ENCODE peak calls at places on chromosomes 6 and 20, in five cellular contexts. X is stomach, S is bronchial epithelial cell, D is A549, C is mesenchymal stem cell. O is an unnamed sample.

GRCh38 chr20:33262658-33263065 is 20.4 kb upstream of the BPIFB1 start:
- DNase-seq in X (peak; percentile 67), S (peak; percentile 52), D (peak; percentile 68), C (peak; percentile 60), O (peak; percentile 80)

GRCh38 chr20:45506927-45507820 is 8.2 kb downstream of the SPINT3 start:
- DNase-seq in X (no peak), S (peak; percentile 83), D (no peak), C (no peak), O (no peak)

GRCh38 chr6:121434037-121434770 is 1.2 kb upstream of the GJA1 start:
- DNase-seq in X (no peak), S (no peak), D (peak; percentile 28), C (peak; percentile 55), O (no peak)

GRCh38 chr6:130525378-130525777 is 159.6 kb downstream of the TMEM200A start:
- DNase-seq in X (no peak), S (no peak), D (no peak), C (no peak), O (no peak)

GRCh38 chr20:61115627-61116026 is 136.4 kb upstream of the CDH4 start:
- DNase-seq in X (no peak), S (no peak), D (peak; percentile 30), C (no peak), O (no peak)

GRCh38 chr20:20637998-20638397 is 74.4 kb downstream of the RALGAPA2 start:
- DNase-seq in X (no peak), S (no peak), D (no peak), C (no peak), O (no peak)

GRCh38 chr6:169416249-169416648 is 162.6 kb upstream of the THBS2 start:
- DNase-seq in X (no peak), S (no peak), D (no peak), C (no peak), O (no peak)

GRCh38 chr20:62482970-62483369 is 7.2 kb upstream of the GATA5 start:
- DNase-seq in X (no peak), S (no peak), D (no peak), C (no peak), O (no peak)

GRCh38 chr6:108541843-108542795 is 18.6 kb upstream of the FOXO3 start:
- DNase-seq in X (peak; percentile 81), S (peak; percentile 78), D (peak; percentile 73), C (peak; percentile 73), O (peak; percentile 67)

GRCh38 chr6:166587631-166588413 is 1.3 kb upstream of the RAMACL start:
- DNase-seq in X (no peak), S (no peak), D (no peak), C (no peak), O (no peak)

GRCh38 chr20:51533291-51534172 is 9.0 kb downstream of the NFATC2 start:
- DNase-seq in X (no peak), S (peak; percentile 57), D (peak; percentile 25), C (peak; percentile 66), O (peak; percentile 35)

GRCh38 chr6:38493929-38494547 is 145.7 kb downstream of the BTBD9 start:
- DNase-seq in X (peak; percentile 85), S (peak; percentile 67), D (peak; percentile 67), C (peak; percentile 77), O (peak; percentile 62)

GRCh38 chr20:45827030-45827652 is at the start of gene TNNC2:
- DNase-seq in X (no peak), S (no peak), D (no peak), C (no peak), O (no peak)

GRCh38 chr20:45940469-45940868 is 6.0 kb downstream of the PCIF1 start:
- DNase-seq in X (no peak), S (no peak), D (no peak), C (no peak), O (no peak)

GRCh38 chr6:36944650-36945049 is 9.9 kb upstream of the PI16 start:
- DNase-seq in X (no peak), S (no peak), D (no peak), C (no peak), O (no peak)

GRCh38 chr20:50294164-50295088 is 103.8 kb downstream of the CEBPB start:
- DNase-seq in X (no peak), S (no peak), D (peak; percentile 57), C (peak; percentile 39), O (no peak)

DNA sequence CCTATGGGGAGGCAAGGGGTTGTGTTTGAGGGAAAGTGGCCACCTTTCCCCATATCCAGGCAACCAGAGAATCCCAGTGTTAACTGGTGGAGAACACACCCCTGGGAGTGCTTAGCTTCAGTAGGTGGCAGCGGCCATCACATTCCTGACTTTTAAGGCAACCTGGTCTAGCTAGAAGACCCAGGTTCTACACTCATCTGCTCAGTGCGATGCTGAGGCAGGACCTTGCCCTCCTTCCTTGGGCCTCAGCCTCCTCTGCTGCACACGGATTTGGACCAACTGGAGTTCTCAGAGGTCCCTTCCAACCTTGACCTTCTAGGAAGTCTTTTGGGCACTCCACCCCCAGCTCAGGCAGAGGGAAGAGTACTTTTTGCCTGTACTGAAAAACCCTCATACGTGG is 3.0 kb downstream of the CCND3 start:
- DNase-seq in X (no peak), S (no peak), D (no peak), C (no peak), O (no peak)
- H3K4me3 ChIP-seq in X (no peak overlapping the region), S (no peak overlapping the region), D (peak overlapping the region; percentile 87), C (peak overlapping the region; percentile 98), O (no peak overlapping the region)

DNA sequence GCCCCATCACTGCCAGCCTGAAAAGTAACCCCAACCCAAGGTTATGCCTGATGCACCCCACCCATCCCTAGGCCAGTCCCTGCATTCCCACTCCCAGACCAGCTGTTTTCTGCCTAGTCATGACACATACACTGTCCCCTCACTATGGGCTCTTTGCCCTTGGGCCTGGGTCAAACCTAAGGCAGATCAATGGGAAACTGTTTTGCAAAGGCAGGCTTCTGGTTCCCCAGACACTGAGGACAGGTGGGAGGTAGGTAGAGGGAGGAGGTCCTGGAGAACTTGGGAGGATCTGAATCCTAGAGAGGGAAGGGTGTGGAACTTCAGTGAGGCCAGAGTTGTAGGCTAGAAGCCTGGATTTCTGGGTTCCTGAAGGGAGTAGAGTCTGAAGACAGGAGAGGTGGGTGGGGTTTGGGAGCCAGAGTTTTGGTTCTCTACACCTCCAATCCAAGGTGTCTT is 2.1 kb downstream of the CLIC1 start:
- DNase-seq in X (no peak), S (no peak), D (no peak), C (no peak), O (no peak)
- H3K4me3 ChIP-seq in X (peak overlapping the region; percentile 67), S (peak overlapping the region; percentile 52), D (peak overlapping the region; percentile 70), C (peak overlapping the region; percentile 100), O (peak overlapping the region; percentile 71)

GRCh38 chr6:11381801-11382513 is 149.5 kb upstream of the NEDD9 start:
- DNase-seq in X (peak; percentile 43), S (no peak), D (no peak), C (no peak), O (no peak)
- H3K4me3 ChIP-seq in X (peak overlapping the region; percentile 23), S (no peak overlapping the region), D (no peak overlapping the region), C (no peak overlapping the region), O (no peak overlapping the region)

DNA sequence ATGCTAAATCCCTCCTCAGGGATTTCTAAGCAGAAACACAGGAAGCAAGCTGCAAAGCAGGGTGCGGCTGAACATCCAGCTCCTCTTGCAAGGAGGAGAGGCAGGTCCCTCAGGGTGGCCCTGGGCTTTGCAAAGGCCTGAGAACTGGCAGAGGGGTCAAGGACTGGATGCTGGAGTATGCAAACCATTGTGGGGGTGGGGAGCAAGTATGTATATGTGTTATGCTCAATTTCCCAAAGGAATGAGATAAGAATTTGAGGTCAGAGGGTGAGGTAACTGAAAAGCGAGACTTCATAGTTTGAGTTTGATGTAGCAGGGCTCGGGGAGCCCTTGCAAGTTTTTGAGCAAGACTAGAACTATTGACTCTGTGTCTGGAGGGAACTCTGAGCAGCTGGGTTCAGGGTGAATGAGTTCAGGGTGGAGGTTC is 11.2 kb downstream of the SLC22A2 start:
- DNase-seq in X (no peak), S (no peak), D (no peak), C (no peak), O (peak; percentile 41)
- H3K4me3 ChIP-seq in X (no peak overlapping the region), S (no peak overlapping the region), D (no peak overlapping the region), C (no peak overlapping the region), O (no peak overlapping the region)

GRCh38 chr6:72182337-72183246 is 296.2 kb downstream of the RIMS1 start:
- DNase-seq in X (peak; percentile 77), S (peak; percentile 68), D (peak; percentile 10), C (peak; percentile 33), O (peak; percentile 65)
- H3K4me3 ChIP-seq in X (peak overlapping the region; percentile 57), S (peak overlapping the region; percentile 41), D (peak overlapping the region; percentile 47), C (peak overlapping the region; percentile 80), O (peak overlapping the region; percentile 42)

O was measured in Caco-2.